ENCODE peak calls at places on chromosomes 13 and 19, in nine cellular contexts. T is AG10803, F is coronary artery, I is HFFc6, M is dorsolateral prefrontal cortex, S is esophagus squamous epithelium, O is fibroblast of pulmonary artery, P is choroid plexus epithelial cell, Q is GM12878. E is an unnamed sample.

GRCh38 chr13:48580185-48580803 is 47.4 kb upstream of the RCBTB2 start:
- DNase-seq in M (peak; percentile 47), Q (no peak), F (no peak), T (peak; percentile 60), I (peak; percentile 43), S (no peak), O (peak; percentile 80), P (peak; percentile 78), E (no peak)

GRCh38 chr19:35134601-35135091 is at the start of gene LGI4:
- DNase-seq in F (no peak), S (no peak), T (no peak), P (no peak), M (no peak), O (no peak), Q (no peak), I (no peak), E (no peak)

GRCh38 chr19:41238244-41238643 is 19.2 kb downstream of the AXL start:
- DNase-seq in O (no peak), F (no peak), I (no peak), T (no peak), S (no peak), P (no peak), M (no peak), Q (no peak), E (no peak)

GRCh38 chr13:44267966-44268365 is 105.7 kb upstream of the SERP2 start:
- DNase-seq in Q (no peak), P (peak; percentile 77), I (peak; percentile 32), S (no peak), F (peak; percentile 62), M (no peak), T (peak; percentile 91), O (peak; percentile 90), E (peak; percentile 55)

GRCh38 chr13:110942248-110942981 is 27.5 kb upstream of the ANKRD10 start:
- DNase-seq in F (peak; percentile 11), S (no peak), P (peak; percentile 21), I (no peak), O (peak; percentile 14), T (no peak), M (no peak), Q (peak; percentile 64), E (no peak)

GRCh38 chr19:1266818-1267440 is 2.2 kb upstream of the CIRBP start:
- DNase-seq in F (peak; percentile 87), M (no peak), Q (no peak), T (peak; percentile 44), O (peak; percentile 58), P (peak; percentile 54), I (peak; percentile 33), S (no peak), E (no peak)

GRCh38 chr19:15432018-15432494 is 13.3 kb upstream of the AKAP8L start:
- DNase-seq in Q (no peak), S (no peak), I (no peak), F (no peak), M (no peak), P (no peak), O (no peak), T (no peak), E (no peak)

GRCh38 chr19:37855098-37855497 is 51.3 kb downstream of the WDR87 start:
- DNase-seq in I (no peak), S (no peak), O (peak; percentile 31), M (peak; percentile 48), T (peak; percentile 8), F (no peak), Q (no peak), P (peak; percentile 41), E (no peak)

GRCh38 chr13:73168993-73169401 is 110.2 kb downstream of the KLF5 start:
- DNase-seq in S (no peak), F (no peak), I (peak; percentile 18), Q (no peak), O (peak; percentile 14), P (no peak), M (no peak), T (no peak), E (no peak)

GRCh38 chr13:74217816-74218215 is 83.6 kb upstream of the KLF12 start:
- DNase-seq in M (no peak), I (peak; percentile 82), T (peak; percentile 84), O (peak; percentile 25), F (no peak), S (no peak), Q (no peak), P (peak; percentile 81), E (no peak)

GRCh38 chr13:97466782-97467181 is 32.8 kb downstream of the RAP2A start:
- DNase-seq in T (no peak), F (no peak), O (no peak), I (no peak), M (no peak), S (no peak), Q (no peak), P (no peak), E (no peak)

GRCh38 chr13:58165617-58166016 is 534.1 kb downstream of the PCDH17 start:
- DNase-seq in F (no peak), T (no peak), O (no peak), Q (no peak), S (no peak), I (no peak), M (no peak), P (no peak), E (no peak)

GRCh38 chr19:27925202-27925601 is 1287.7 kb downstream of the UQCRFS1 start:
- DNase-seq in M (no peak), P (no peak), S (no peak), O (no peak), F (no peak), I (no peak), T (no peak), Q (no peak), E (no peak)

GRCh38 chr19:22622020-22622419 is 12.1 kb upstream of the ZNF492 start:
- DNase-seq in M (no peak), Q (no peak), T (no peak), O (no peak), F (no peak), S (no peak), P (no peak), I (no peak), E (no peak)

GRCh38 chr13:31209172-31209818 is 9.5 kb downstream of the B3GLCT start:
- DNase-seq in S (no peak), F (no peak), Q (no peak), T (peak; percentile 58), M (peak; percentile 66), O (peak; percentile 67), I (no peak), P (peak; percentile 59), E (no peak)
- TF ChIP-seq CTCF in S (no peak), F (no peak), Q (no peak), T (no peak), M (no peak), O (no peak), I (no peak), P (no peak), E (no peak)

GRCh38 chr13:66180806-66181205 is 1049.3 kb downstream of the PCDH9 start:
- DNase-seq in T (no peak), P (peak; percentile 9), S (no peak), M (no peak), Q (no peak), O (no peak), I (no peak), F (no peak), E (no peak)
- TF ChIP-seq CTCF in T (no peak), P (no peak), S (no peak), M (no peak), Q (no peak), O (no peak), I (no peak), F (no peak), E (no peak)

GRCh38 chr19:55173717-55174409 is 6.2 kb downstream of the SYT5 start:
- DNase-seq in Q (no peak), F (no peak), S (no peak), T (peak; percentile 73), P (peak; percentile 59), I (peak; percentile 81), O (peak; percentile 78), M (no peak), E (no peak)
- TF ChIP-seq CTCF in Q (no peak), F (no peak), S (no peak), T (peak; percentile 20), P (peak; percentile 32), I (peak; percentile 11), O (peak; percentile 19), M (no peak), E (no peak)

DNA sequence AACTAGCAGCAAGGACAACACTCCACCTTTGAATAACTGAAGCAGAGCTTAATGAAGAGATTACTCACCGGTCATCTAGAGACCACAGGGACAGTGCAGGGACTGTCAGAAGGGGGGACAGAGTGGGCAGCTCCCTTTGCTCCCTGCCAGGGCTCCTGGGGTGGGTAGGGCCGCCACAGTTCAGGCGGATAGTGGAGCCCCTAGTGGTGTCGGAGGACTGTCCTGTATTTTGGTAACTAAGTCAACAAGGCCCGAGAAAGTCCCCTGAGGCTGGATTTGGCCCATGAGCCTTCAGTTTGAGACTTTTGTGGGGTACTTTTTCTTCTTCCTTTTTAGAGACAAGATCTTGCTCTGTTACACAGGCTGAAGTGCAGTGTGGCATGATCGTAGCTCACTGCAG is 44.6 kb downstream of the GJA3 start:
- DNase-seq in M (no peak), Q (no peak), S (no peak), T (no peak), O (no peak), I (no peak), F (no peak), P (no peak), E (no peak)
- TF ChIP-seq CTCF in M (no peak), Q (no peak), S (no peak), T (no peak), O (no peak), I (peak; percentile 27), F (no peak), P (no peak), E (peak; percentile 15)

DNA sequence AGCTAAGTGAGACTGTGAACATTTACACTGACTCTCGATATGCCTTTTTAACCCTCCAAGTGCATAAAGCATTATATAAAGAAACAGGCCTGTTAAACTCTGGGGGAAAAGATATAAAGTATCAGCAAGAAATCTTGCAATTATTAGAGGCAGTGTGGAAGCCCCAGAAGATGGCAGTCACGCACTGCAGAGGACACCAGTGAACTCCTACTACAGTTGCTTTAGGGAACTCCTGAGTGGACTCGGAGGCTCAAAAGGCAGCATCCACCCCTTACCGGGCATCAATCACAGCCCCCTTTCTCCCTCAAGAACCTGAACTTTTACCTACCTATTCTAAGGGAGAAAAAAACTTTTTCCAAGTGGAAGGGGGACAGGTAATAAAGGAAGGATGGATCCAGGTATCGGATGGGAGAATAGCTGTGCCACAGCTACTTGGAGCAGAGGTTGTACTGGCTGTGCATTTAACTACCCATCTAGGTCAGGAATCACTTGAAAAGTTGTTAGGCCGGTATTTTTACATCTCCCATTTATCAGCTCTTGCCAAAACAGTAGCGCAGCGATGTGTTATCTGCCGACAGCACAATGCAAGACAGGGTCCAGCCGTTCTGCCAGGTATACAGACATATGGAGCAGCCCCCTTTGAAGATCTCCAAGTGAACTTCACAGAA is 80.1 kb downstream of the ZNF486 start:
- DNase-seq in M (peak; percentile 46), T (peak; percentile 2), I (no peak), Q (no peak), O (peak; percentile 18), P (peak; percentile 42), F (no peak), S (no peak), E (no peak)
- TF ChIP-seq CTCF in M (peak; percentile 13), T (peak; percentile 31), I (peak; percentile 35), Q (peak; percentile 12), O (peak; percentile 29), P (peak; percentile 61), F (no peak), S (no peak), E (peak; percentile 47)

DNA sequence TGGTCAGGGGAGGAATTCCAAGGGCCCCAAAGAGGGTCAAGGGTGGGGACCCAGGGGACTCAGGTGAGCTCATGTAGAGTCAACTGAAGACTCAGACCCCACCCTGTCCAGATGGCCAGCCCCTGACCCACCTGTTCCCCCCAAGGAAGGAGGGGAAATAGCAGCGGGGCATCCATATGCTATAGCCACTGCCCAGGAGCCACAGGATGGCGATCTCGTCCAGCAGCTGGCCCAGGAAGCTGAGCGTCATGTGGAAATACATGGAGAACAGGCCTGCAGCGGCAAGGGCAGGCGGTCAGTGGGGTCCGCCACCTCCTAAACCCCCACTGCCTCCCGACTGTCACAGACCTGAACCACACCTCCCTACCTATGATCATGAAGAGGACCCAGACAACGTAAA is 21.4 kb downstream of the ACER1 start:
- DNase-seq in O (no peak), S (no peak), P (no peak), F (no peak), I (no peak), Q (no peak), T (no peak), M (no peak), E (no peak)
- TF ChIP-seq CTCF in O (no peak), S (no peak), P (peak; percentile 22), F (no peak), I (no peak), Q (no peak), T (no peak), M (no peak), E (no peak)